ENCODE peak calls at places on chromosomes 16 and 17, in eight cellular contexts. U, I, G, P, Z, K, Y and L are unnamed samples.

GRCh38 chr16:7268182-7268581 is 64.5 kb upstream of the RBFOX1 start:
- DNase-seq in U (no peak), I (no peak), G (no peak), P (no peak), Z (no peak), K (no peak), Y (no peak), L (no peak)

GRCh38 chr17:43713494-43714162 is 45.0 kb downstream of the SOST start:
- DNase-seq in U (no peak), I (no peak), G (no peak), P (no peak), Z (peak; percentile 66), K (peak; percentile 52), Y (peak; percentile 6), L (peak; percentile 61)

GRCh38 chr16:69859105-69859969 is 91.8 kb upstream of the CLEC18A start:
- DNase-seq in U (no peak), I (no peak), G (no peak), P (no peak), Z (no peak), K (peak; percentile 77), Y (no peak), L (peak; percentile 56)

GRCh38 chr16:69662901-69663300 is 63.5 kb downstream of the NQO1 start:
- DNase-seq in U (no peak), I (no peak), G (no peak), P (no peak), Z (no peak), K (no peak), Y (no peak), L (no peak)

GRCh38 chr17:2158011-2158410 is 103.1 kb downstream of the HIC1 start:
- DNase-seq in U (no peak), I (no peak), G (peak; percentile 69), P (no peak), Z (no peak), K (no peak), Y (no peak), L (no peak)

GRCh38 chr17:80644588-80644987 is 100.0 kb downstream of the RPTOR start:
- DNase-seq in U (no peak), I (no peak), G (no peak), P (no peak), Z (no peak), K (no peak), Y (no peak), L (no peak)

GRCh38 chr17:81722184-81723120 is 10.4 kb downstream of the SLC25A10 start:
- DNase-seq in U (no peak), I (no peak), G (no peak), P (no peak), Z (no peak), K (no peak), Y (no peak), L (peak; percentile 71)

GRCh38 chr17:3927628-3928010 is 11.4 kb upstream of the P2RX1 start:
- DNase-seq in U (no peak), I (no peak), G (no peak), P (no peak), Z (no peak), K (no peak), Y (no peak), L (no peak)

GRCh38 chr16:87806246-87806607 is 40.4 kb upstream of the KLHDC4 start:
- DNase-seq in U (no peak), I (no peak), G (no peak), P (no peak), Z (no peak), K (no peak), Y (no peak), L (no peak)

GRCh38 chr17:10127819-10128375 is 70.5 kb downstream of the GAS7 start:
- DNase-seq in U (no peak), I (no peak), G (peak; percentile 92), P (peak; percentile 28), Z (peak; percentile 89), K (no peak), Y (no peak), L (peak; percentile 92)

GRCh38 chr16:83305092-83305491 is 502.7 kb upstream of the HSBP1 start:
- DNase-seq in U (no peak), I (no peak), G (no peak), P (no peak), Z (no peak), K (no peak), Y (no peak), L (no peak)

GRCh38 chr17:49970498-49970897 is 1.5 kb downstream of the DLX4 start:
- DNase-seq in U (no peak), I (no peak), G (no peak), P (no peak), Z (no peak), K (no peak), Y (no peak), L (no peak)

GRCh38 chr16:24989417-24989978 is 25.7 kb downstream of the ARHGAP17 start:
- DNase-seq in U (no peak), I (no peak), G (no peak), P (no peak), Z (no peak), K (no peak), Y (no peak), L (no peak)

GRCh38 chr17:69254187-69254586 is 25.6 kb upstream of the ABCA10 start:
- DNase-seq in U (no peak), I (no peak), G (no peak), P (no peak), Z (no peak), K (no peak), Y (no peak), L (no peak)